ENCODE peak calls at places on chromosome 17, in ten cellular contexts. C, K, J, X, T, L, Z, M, O and F are unnamed samples.

GRCh38 chr17:68497885-68498319 is 14.3 kb upstream of the PRKAR1A start:
- DNase-seq in T (no peak), M (no peak), X (no peak), Z (no peak), J (peak; percentile 68), O (no peak), L (no peak), C (peak; percentile 17), K (peak; percentile 79), F (peak; percentile 61)

GRCh38 chr17:73639322-73639721 is 4.9 kb downstream of the SDK2 start:
- DNase-seq in J (no peak), T (no peak), L (peak; percentile 58), C (no peak), K (no peak), M (no peak), X (no peak), O (no peak), Z (no peak), F (peak; percentile 14)

GRCh38 chr17:78784397-78784751 is 2.3 kb upstream of the CYTH1 start:
- DNase-seq in K (no peak), O (no peak), C (no peak), X (no peak), J (no peak), T (no peak), Z (no peak), L (no peak), M (no peak), F (no peak)

GRCh38 chr17:69858460-69858859 is 216.6 kb upstream of the KCNJ16 start:
- DNase-seq in Z (no peak), K (no peak), C (no peak), O (no peak), L (no peak), T (no peak), J (no peak), M (no peak), X (no peak), F (no peak)

GRCh38 chr17:50094753-50095616 is at the start of gene PDK2:
- DNase-seq in T (peak; percentile 85), X (peak; percentile 68), O (peak; percentile 81), K (peak; percentile 95), M (peak; percentile 87), Z (peak; percentile 96), C (peak; percentile 97), J (peak; percentile 97), L (peak; percentile 100), F (peak; percentile 98)

GRCh38 chr17:15247891-15248529 is 17.1 kb downstream of the PMP22 start:
- DNase-seq in O (no peak), K (no peak), L (no peak), C (no peak), Z (no peak), T (no peak), M (no peak), J (no peak), X (no peak), F (no peak)

GRCh38 chr17:42577140-42577531 is 393 bp downstream of the PSMC3IP start:
- DNase-seq in M (no peak), Z (no peak), C (no peak), J (no peak), X (no peak), K (no peak), O (no peak), L (no peak), T (no peak), F (no peak)

GRCh38 chr17:42526031-42526444 is 10.0 kb upstream of the NAGLU start:
- DNase-seq in X (no peak), L (no peak), T (no peak), M (no peak), C (peak; percentile 79), J (peak; percentile 80), O (no peak), K (no peak), Z (peak; percentile 60), F (no peak)

GRCh38 chr17:601462-602303 is 113.0 kb downstream of the VPS53 start:
- DNase-seq in K (no peak), O (peak; percentile 74), J (no peak), C (no peak), M (peak; percentile 59), L (peak; percentile 79), X (no peak), Z (no peak), T (no peak), F (no peak)

GRCh38 chr17:78120971-78121800 is 7.4 kb downstream of the TMC6 start:
- DNase-seq in T (no peak), K (peak; percentile 59), C (no peak), M (no peak), J (peak; percentile 56), Z (no peak), X (no peak), L (no peak), O (no peak), F (no peak)

GRCh38 chr17:69317625-69318024 is 9.3 kb downstream of the ABCA5 start:
- DNase-seq in K (no peak), J (no peak), M (no peak), T (no peak), L (no peak), Z (no peak), O (no peak), X (no peak), C (no peak), F (no peak)

GRCh38 chr17:44108440-44109311 is 14.8 kb downstream of the HDAC5 start:
- DNase-seq in X (peak; percentile 89), L (peak; percentile 52), Z (peak; percentile 96), O (peak; percentile 86), M (peak; percentile 91), C (peak; percentile 90), K (no peak), T (no peak), J (no peak), F (peak; percentile 65)

GRCh38 chr17:28029033-28029432 is 13.4 kb upstream of the NLK start:
- DNase-seq in L (no peak), T (no peak), J (no peak), K (no peak), X (no peak), O (no peak), C (no peak), M (no peak), Z (no peak), F (no peak)

GRCh38 chr17:18257268-18257681 is 1.3 kb downstream of the FLII start:
- DNase-seq in K (no peak), C (no peak), J (peak; percentile 21), M (no peak), X (no peak), Z (no peak), O (no peak), L (no peak), T (no peak), F (peak; percentile 46)

GRCh38 chr17:48850792-48851325 is 20.0 kb downstream of the CALCOCO2 start:
- DNase-seq in O (no peak), C (no peak), L (no peak), K (no peak), Z (no peak), M (no peak), T (no peak), J (no peak), X (no peak), F (no peak)

GRCh38 chr17:62807812-62808575 is at the start of gene MARCHF10:
- DNase-seq in Z (no peak), X (no peak), O (no peak), L (peak; percentile 68), M (no peak), K (peak; percentile 33), T (no peak), J (no peak), C (no peak), F (peak; percentile 28)
- H3K4me3 ChIP-seq in Z (peak within 1 kb of the TSS; percentile 24), X (no peak within 1 kb of the TSS), O (peak within 1 kb of the TSS; percentile 15), L (no peak within 1 kb of the TSS), M (peak within 1 kb of the TSS; percentile 29), K (no peak within 1 kb of the TSS), T (peak within 1 kb of the TSS; percentile 61), J (no peak within 1 kb of the TSS), C (peak within 1 kb of the TSS; percentile 24), F (peak within 1 kb of the TSS; percentile 29)

DNA sequence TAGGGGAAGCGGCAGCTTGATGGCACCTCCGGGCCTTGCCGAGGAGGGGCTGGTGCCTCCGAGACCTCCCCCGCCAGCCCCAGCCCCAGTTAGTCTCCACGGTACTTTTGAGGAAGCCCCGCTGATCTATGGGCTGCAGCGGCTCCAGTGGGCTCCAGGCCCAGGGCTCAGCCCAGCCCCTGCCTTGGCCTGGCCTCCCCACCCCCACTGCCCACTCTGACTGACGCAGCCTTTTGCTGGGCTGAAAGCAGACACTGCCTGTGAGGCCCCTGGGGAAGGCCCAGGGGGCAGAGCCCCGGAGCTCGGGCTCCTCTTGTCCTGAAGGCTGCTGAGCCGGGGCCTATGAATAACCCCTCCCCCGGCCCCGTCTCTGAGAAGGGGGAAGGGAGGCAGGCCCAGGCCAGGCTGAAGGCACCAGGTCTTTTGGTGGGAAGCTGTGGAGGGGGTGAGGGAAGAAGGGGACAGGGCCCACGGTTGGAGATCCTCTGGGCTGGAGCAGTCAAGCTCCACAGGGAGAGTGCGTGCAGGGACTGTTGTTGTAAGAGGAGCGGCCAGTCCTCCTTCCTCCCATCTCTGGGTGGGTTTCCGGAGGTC is 7.5 kb upstream of the SMTNL2 start:
- DNase-seq in M (no peak), X (no peak), K (no peak), T (no peak), O (no peak), J (no peak), L (no peak), Z (no peak), C (no peak), F (no peak)
- H3K4me3 ChIP-seq in M (no peak overlapping the region), X (no peak overlapping the region), K (no peak overlapping the region), T (no peak overlapping the region), O (no peak overlapping the region), J (no peak overlapping the region), L (no peak overlapping the region), Z (no peak overlapping the region), C (no peak overlapping the region), F (no peak overlapping the region)

GRCh38 chr17:57713140-57713539 is 32.0 kb downstream of the CCDC182 start:
- DNase-seq in L (no peak), K (no peak), J (no peak), M (no peak), C (no peak), T (no peak), X (no peak), Z (no peak), O (no peak), F (no peak)
- H3K4me3 ChIP-seq in L (no peak overlapping the region), K (no peak overlapping the region), J (no peak overlapping the region), M (no peak overlapping the region), C (no peak overlapping the region), T (no peak overlapping the region), X (no peak overlapping the region), Z (no peak overlapping the region), O (no peak overlapping the region), F (no peak overlapping the region)

GRCh38 chr17:13721705-13722104 is 120.0 kb upstream of the HS3ST3A1 start:
- DNase-seq in T (no peak), O (no peak), L (no peak), M (no peak), C (no peak), X (no peak), K (no peak), J (no peak), Z (no peak), F (no peak)

GRCh38 chr17:13727441-13728171 is 125.9 kb upstream of the HS3ST3A1 start:
- DNase-seq in X (peak; percentile 50), C (no peak), O (peak; percentile 63), M (peak; percentile 13), K (no peak), J (no peak), Z (no peak), T (no peak), L (no peak), F (no peak)

GRCh38 chr17:13728751-13729150 is 127.0 kb upstream of the HS3ST3A1 start:
- DNase-seq in L (no peak), J (no peak), X (no peak), Z (no peak), K (no peak), T (no peak), O (no peak), M (no peak), C (no peak), F (no peak)

GRCh38 chr17:13725286-13725990 is 123.7 kb upstream of the HS3ST3A1 start:
- DNase-seq in M (no peak), K (no peak), X (no peak), Z (no peak), O (peak; percentile 25), T (no peak), C (no peak), L (no peak), J (no peak), F (no peak)
- H3K4me3 ChIP-seq in M (no peak overlapping the region), K (no peak overlapping the region), X (no peak overlapping the region), Z (no peak overlapping the region), O (no peak overlapping the region), T (no peak overlapping the region), C (no peak overlapping the region), L (no peak overlapping the region), J (no peak overlapping the region), F (no peak overlapping the region)